ENCODE peak calls at places on chromosomes 5 and 9, in nine cellular contexts. R is AG10803; H is CD8-positive, alpha-beta T cell; Y is activated CD8-positive, alpha-beta T cell treated with anti-CD3 and anti-CD28 coated beads for 36 hours; F is H54; A is fibroblast of mammary gland; L is ACHN; N is GM20000; I is activated gamma-delta T cell treated with Interleukin-2 at 50 U/mL for 16 hours. Z is an unnamed sample.

GRCh38 chr9:91032056-91032455 is 230.4 kb downstream of the SYK start:
- DNase-seq in R (no peak), L (no peak), I (no peak), Y (no peak), A (no peak), N (no peak), H (no peak), F (no peak), Z (no peak)

GRCh38 chr5:173802670-173803165 is 85.4 kb upstream of the CPEB4 start:
- DNase-seq in Y (no peak), I (no peak), R (peak; percentile 61), H (no peak), F (no peak), L (no peak), N (no peak), A (peak; percentile 61), Z (no peak)

GRCh38 chr5:96565843-96566242 is 96.3 kb upstream of the CAST start:
- DNase-seq in H (no peak), Y (no peak), I (no peak), A (peak; percentile 90), R (peak; percentile 67), N (peak; percentile 15), F (peak; percentile 16), L (no peak), Z (no peak)

GRCh38 chr9:137586854-137587253 is 3.5 kb downstream of the ZMYND19 start:
- DNase-seq in F (no peak), A (no peak), I (no peak), N (no peak), R (no peak), Y (no peak), H (no peak), L (no peak), Z (no peak)

GRCh38 chr5:113902917-113903681 is 389.6 kb downstream of the YTHDC2 start:
- DNase-seq in F (no peak), L (no peak), N (no peak), I (no peak), R (no peak), A (no peak), Y (no peak), H (no peak), Z (no peak)

GRCh38 chr5:149838881-149839739 is 105.5 kb downstream of the PDE6A start:
- DNase-seq in N (no peak), H (no peak), Y (no peak), R (peak; percentile 29), F (peak; percentile 79), L (peak; percentile 70), A (peak; percentile 80), I (no peak), Z (no peak)

GRCh38 chr5:11619339-11620028 is 284.8 kb downstream of the CTNND2 start:
- DNase-seq in L (peak; percentile 28), F (no peak), R (no peak), Y (no peak), I (no peak), A (peak; percentile 8), N (no peak), H (no peak), Z (no peak)

GRCh38 chr5:76196886-76197489 is 113.8 kb downstream of the SV2C start:
- DNase-seq in Y (no peak), H (no peak), I (no peak), R (no peak), A (no peak), N (no peak), F (no peak), L (no peak), Z (no peak)

GRCh38 chr9:127735530-127736176 is 559 bp upstream of the TOR2A start:
- DNase-seq in H (no peak), N (no peak), I (no peak), R (no peak), L (no peak), A (no peak), Y (no peak), F (no peak), Z (no peak)

GRCh38 chr5:154278172-154278571 is 87.6 kb downstream of the GALNT10 start:
- DNase-seq in H (no peak), L (no peak), A (no peak), N (no peak), I (no peak), F (no peak), Y (no peak), R (peak; percentile 23), Z (no peak)

GRCh38 chr5:11609570-11610322 is 294.5 kb downstream of the CTNND2 start:
- DNase-seq in Y (no peak), F (no peak), H (no peak), R (no peak), A (no peak), N (no peak), I (no peak), L (no peak), Z (no peak)

GRCh38 chr5:1312993-1313833 is 18.3 kb upstream of the TERT start:
- DNase-seq in N (peak; percentile 76), R (no peak), I (peak; percentile 50), A (no peak), F (no peak), H (no peak), L (no peak), Y (peak; percentile 69), Z (peak; percentile 11)

GRCh38 chr9:68781866-68782265 is 76.8 kb downstream of the PIP5K1B start:
- DNase-seq in I (no peak), N (no peak), H (no peak), L (no peak), Y (no peak), R (no peak), A (no peak), F (no peak), Z (no peak)

GRCh38 chr9:87776481-87777373 is 50.8 kb downstream of the CTSL start:
- DNase-seq in H (no peak), A (no peak), R (no peak), I (no peak), N (no peak), F (no peak), L (no peak), Y (no peak), Z (no peak)

GRCh38 chr9:84708400-84708799 is 38.9 kb downstream of the NTRK2 start:
- DNase-seq in N (no peak), L (no peak), I (no peak), H (no peak), R (no peak), Y (no peak), A (no peak), F (no peak), Z (no peak)

GRCh38 chr5:78638423-78638822 is 10.1 kb downstream of the LHFPL2 start:
- DNase-seq in L (peak; percentile 87), N (no peak), A (peak; percentile 98), I (no peak), R (peak; percentile 96), H (no peak), Y (no peak), F (peak; percentile 87), Z (no peak)

GRCh38 chr5:32076699-32077695 is 97.1 kb downstream of the GOLPH3 start:
- DNase-seq in L (peak; percentile 51), Y (peak; percentile 69), H (no peak), I (peak; percentile 18), N (peak; percentile 51), R (peak; percentile 85), F (peak; percentile 31), A (peak; percentile 64), Z (peak; percentile 58)

GRCh38 chr9:83065233-83065632 is 2.3 kb upstream of the RASEF start:
- DNase-seq in R (no peak), Y (no peak), H (no peak), L (no peak), A (no peak), F (no peak), I (no peak), N (no peak), Z (no peak)

GRCh38 chr9:7892975-7893374 is 93.4 kb upstream of the DMAC1 start:
- DNase-seq in Y (no peak), N (no peak), A (no peak), L (no peak), H (no peak), R (no peak), I (no peak), F (no peak), Z (no peak)

GRCh38 chr5:121500262-121500792 is 351.4 kb upstream of the FTMT start:
- DNase-seq in Y (no peak), I (no peak), H (no peak), N (no peak), R (no peak), A (no peak), F (no peak), L (peak; percentile 12), Z (no peak)

GRCh38 chr5:95365302-95366095 is 25.7 kb upstream of the FAM81B start:
- DNase-seq in N (no peak), A (no peak), F (no peak), H (no peak), Y (no peak), I (no peak), R (no peak), L (no peak), Z (no peak)

GRCh38 chr5:78360674-78361225 is 333 bp downstream of the SCAMP1 start:
- DNase-seq in H (peak; percentile 67), A (no peak), Y (peak; percentile 71), R (no peak), L (no peak), I (peak; percentile 73), N (peak; percentile 71), F (peak; percentile 21), Z (peak; percentile 66)

GRCh38 chr9:16272766-16273165 is 597.7 kb downstream of the BNC2 start:
- DNase-seq in F (no peak), I (no peak), A (no peak), R (no peak), N (no peak), H (no peak), L (no peak), Y (no peak), Z (no peak)

GRCh38 chr5:179720222-179720621 is 12.4 kb upstream of the MAML1 start:
- DNase-seq in Y (no peak), A (peak; percentile 37), R (no peak), I (no peak), F (no peak), L (no peak), N (no peak), H (no peak), Z (no peak)

GRCh38 chr9:15837079-15837679 is 284.3 kb downstream of the CCDC171 start:
- DNase-seq in H (no peak), L (peak; percentile 62), N (peak; percentile 29), R (peak; percentile 54), A (peak; percentile 71), F (peak; percentile 12), Y (peak; percentile 3), I (no peak), Z (peak; percentile 31)

GRCh38 chr5:436641-436975 is 6.4 kb upstream of the EXOC3 start:
- DNase-seq in A (no peak), F (no peak), N (no peak), H (no peak), Y (no peak), L (no peak), I (no peak), R (no peak), Z (no peak)

GRCh38 chr5:91955610-91956009 is 572.5 kb upstream of the ARRDC3 start:
- DNase-seq in R (no peak), N (no peak), I (no peak), A (no peak), L (no peak), H (no peak), F (no peak), Y (no peak), Z (no peak)

GRCh38 chr5:155661859-155662258 is 648.3 kb downstream of the KIF4B start:
- DNase-seq in A (no peak), R (no peak), F (no peak), I (no peak), N (no peak), H (no peak), Y (no peak), L (no peak), Z (no peak)

GRCh38 chr9:129781991-129782390 is 21.0 kb upstream of the TOR1B start:
- DNase-seq in F (no peak), L (no peak), Y (no peak), N (no peak), R (peak; percentile 45), H (no peak), A (no peak), I (no peak), Z (no peak)

Z was measured in stimulated activated naive CD4-positive, alpha-beta T cell.